ENCODE peak calls at places on chromosomes 5 and 9, in seven cellular contexts. I is IMR-90, K is neural crest cell, H is GM12865, L is trophoblast cell, D is NCI-H2029, P is NCI-H510A. Y is an unnamed sample.

GRCh38 chr5:128224336-128224735 is 140.8 kb downstream of the SLC12A2 start:
- DNase-seq in L (no peak), K (no peak), H (no peak), P (no peak), D (no peak), I (no peak), Y (no peak)

GRCh38 chr5:72256536-72256935 is 63.5 kb downstream of the MRPS27 start:
- DNase-seq in L (no peak), I (peak), P (no peak), H (no peak), K (no peak), D (no peak), Y (no peak)

GRCh38 chr5:76363385-76364261 is 39.5 kb upstream of the IQGAP2 start:
- DNase-seq in K (no peak), P (no peak), L (no peak), D (no peak), I (no peak), H (no peak), Y (no peak)

GRCh38 chr5:14869286-14870164 is 2.1 kb downstream of the ANKH start:
- DNase-seq in K (no peak), I (no peak), L (no peak), H (no peak), P (no peak), D (no peak), Y (no peak)

GRCh38 chr5:143279698-143280097 is 123.8 kb downstream of the NR3C1 start:
- DNase-seq in P (no peak), D (no peak), H (no peak), K (no peak), I (peak), L (peak), Y (no peak)

GRCh38 chr9:134196911-134197310 is 32.5 kb upstream of the RNU6ATAC start:
- DNase-seq in P (no peak), L (no peak), D (no peak), I (no peak), H (no peak), K (no peak), Y (no peak)

GRCh38 chr5:93819666-93820065 is 78.3 kb upstream of the POU5F2 start:
- DNase-seq in K (peak), H (no peak), I (no peak), D (no peak), P (no peak), L (no peak), Y (no peak)

GRCh38 chr9:94807556-94807955 is 81.1 kb downstream of the AOPEP start:
- DNase-seq in K (no peak), I (peak), H (no peak), D (no peak), P (no peak), L (peak), Y (no peak)

GRCh38 chr5:116859666-116860320 is 285.2 kb upstream of the SEMA6A start:
- DNase-seq in H (no peak), D (no peak), K (no peak), L (no peak), P (no peak), I (no peak), Y (no peak)

Y was measured in NCI-H1417 treated with DMSO at 0.1 percent for 48 hours.